ENCODE peak calls at places on chromosomes 2 and 18, in four cellular contexts. One of them, this sample, is unnamed.

GRCh38 chr2:55045685-55046221 is 4.5 kb downstream of the RTN4 start:
- DNase-seq in H1: no peak
- DNase-seq in stomach: no peak
- DNase-seq in spleen: no peak
- DNase-seq in this sample: no peak

GRCh38 chr2:235613671-235614070 is 119.8 kb downstream of the AGAP1 start:
- DNase-seq in stomach: no peak
- DNase-seq in H1: no peak
- DNase-seq in spleen: no peak
- DNase-seq in this sample: no peak

GRCh38 chr18:23506393-23506792 is 3.1 kb downstream of the RMC1 start:
- DNase-seq in stomach: no peak
- DNase-seq in spleen: no peak
- DNase-seq in H1: no peak
- DNase-seq in this sample: no peak

GRCh38 chr2:25838152-25838756 is 40.0 kb downstream of the ASXL2 start:
- DNase-seq in spleen: no peak
- DNase-seq in stomach: no peak
- DNase-seq in H1: no peak
- DNase-seq in this sample: no peak

GRCh38 chr18:63708650-63709049 is 5.9 kb downstream of the SERPINB11 start:
- DNase-seq in stomach: no peak
- DNase-seq in H1: no peak
- DNase-seq in spleen: no peak
- DNase-seq in this sample: peak

GRCh38 chr2:60550151-60550983 is 3.1 kb downstream of the BCL11A start:
- DNase-seq in stomach: peak
- DNase-seq in spleen: peak
- DNase-seq in H1: no peak
- DNase-seq in this sample: peak

GRCh38 chr2:179050735-179051134 is 798 bp upstream of the CCDC141 start:
- DNase-seq in stomach: no peak
- DNase-seq in spleen: no peak
- DNase-seq in H1: no peak
- DNase-seq in this sample: no peak

GRCh38 chr18:500556-501405 is at the start of gene COLEC12:
- DNase-seq in spleen: no peak
- DNase-seq in stomach: no peak
- DNase-seq in H1: no peak
- DNase-seq in this sample: no peak

GRCh38 chr2:127086800-127087737 is 19.9 kb downstream of the BIN1 start:
- DNase-seq in spleen: peak
- DNase-seq in H1: no peak
- DNase-seq in stomach: peak
- DNase-seq in this sample: peak

GRCh38 chr2:119756837-119757236 is 2.9 kb upstream of the PTPN4 start:
- DNase-seq in stomach: peak
- DNase-seq in spleen: no peak
- DNase-seq in H1: no peak
- DNase-seq in this sample: peak

GRCh38 chr18:74507120-74507881 is 11.1 kb downstream of the CNDP2 start:
- DNase-seq in spleen: peak
- DNase-seq in stomach: peak
- DNase-seq in H1: no peak
- DNase-seq in this sample: no peak

GRCh38 chr2:227164745-227165350 is 424 bp downstream of the COL4A3 start:
- DNase-seq in H1: no peak
- DNase-seq in stomach: peak
- DNase-seq in spleen: peak
- DNase-seq in this sample: no peak

GRCh38 chr2:161981679-161982300 is 92.2 kb downstream of the DPP4 start:
- DNase-seq in stomach: no peak
- DNase-seq in spleen: no peak
- DNase-seq in H1: no peak
- DNase-seq in this sample: no peak

GRCh38 chr18:72180689-72181088 is 363.5 kb downstream of the CBLN2 start:
- DNase-seq in spleen: no peak
- DNase-seq in H1: no peak
- DNase-seq in stomach: no peak
- DNase-seq in this sample: no peak

DNA sequence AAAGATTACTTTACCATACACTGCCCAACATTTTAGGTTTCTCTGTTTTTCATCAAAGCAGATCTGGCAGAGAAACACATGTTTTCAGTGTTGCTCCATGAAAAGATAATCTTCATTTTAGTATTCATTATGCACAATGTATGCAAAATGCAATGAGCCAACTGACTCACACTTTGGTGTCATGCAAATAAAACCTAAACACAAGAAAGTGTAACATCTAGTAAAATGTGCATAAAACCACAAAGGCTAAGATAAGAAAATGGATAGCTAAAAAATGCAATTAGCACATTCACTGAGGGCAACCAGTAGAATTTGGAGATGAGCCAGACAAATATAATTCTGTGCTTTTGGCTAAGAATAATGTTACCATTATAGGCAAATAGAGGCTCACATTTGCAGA is 203.5 kb upstream of the UBE2E3 start:
- DNase-seq in stomach: no peak
- DNase-seq in H1: no peak
- DNase-seq in spleen: no peak
- DNase-seq in this sample: no peak
- TF ChIP-seq POLR2AphosphoS5 in stomach: no peak
- TF ChIP-seq POLR2AphosphoS5 in H1: no peak
- TF ChIP-seq POLR2AphosphoS5 in spleen: no peak
- TF ChIP-seq POLR2AphosphoS5 in this sample: no peak

GRCh38 chr2:52968043-52968442 is 799.6 kb upstream of the CHAC2 start:
- DNase-seq in spleen: no peak
- DNase-seq in stomach: no peak
- DNase-seq in H1: no peak
- DNase-seq in this sample: no peak
- TF ChIP-seq POLR2AphosphoS5 in spleen: no peak
- TF ChIP-seq POLR2AphosphoS5 in stomach: no peak
- TF ChIP-seq POLR2AphosphoS5 in H1: no peak
- TF ChIP-seq POLR2AphosphoS5 in this sample: no peak

GRCh38 chr18:62450175-62450545 is 72.7 kb upstream of the ZCCHC2 start:
- DNase-seq in H1: no peak
- DNase-seq in spleen: no peak
- DNase-seq in stomach: no peak
- DNase-seq in this sample: no peak

GRCh38 chr18:62449490-62450104 is 73.2 kb upstream of the ZCCHC2 start:
- DNase-seq in stomach: no peak
- DNase-seq in H1: no peak
- DNase-seq in spleen: no peak
- DNase-seq in this sample: no peak

GRCh38 chr18:62448426-62448825 is 74.4 kb upstream of the ZCCHC2 start:
- DNase-seq in H1: no peak
- DNase-seq in stomach: no peak
- DNase-seq in spleen: no peak
- DNase-seq in this sample: no peak

GRCh38 chr18:62452280-62452824 is 70.5 kb upstream of the ZCCHC2 start:
- DNase-seq in spleen: no peak
- DNase-seq in stomach: no peak
- DNase-seq in H1: no peak
- DNase-seq in this sample: no peak

GRCh38 chr18:62450546-62451395 is 72.1 kb upstream of the ZCCHC2 start:
- DNase-seq in spleen: peak
- DNase-seq in H1: no peak
- DNase-seq in stomach: peak
- DNase-seq in this sample: peak
- TF ChIP-seq POLR2AphosphoS5 in spleen: peak
- TF ChIP-seq POLR2AphosphoS5 in H1: no peak
- TF ChIP-seq POLR2AphosphoS5 in stomach: no peak
- TF ChIP-seq POLR2AphosphoS5 in this sample: peak

DNA sequence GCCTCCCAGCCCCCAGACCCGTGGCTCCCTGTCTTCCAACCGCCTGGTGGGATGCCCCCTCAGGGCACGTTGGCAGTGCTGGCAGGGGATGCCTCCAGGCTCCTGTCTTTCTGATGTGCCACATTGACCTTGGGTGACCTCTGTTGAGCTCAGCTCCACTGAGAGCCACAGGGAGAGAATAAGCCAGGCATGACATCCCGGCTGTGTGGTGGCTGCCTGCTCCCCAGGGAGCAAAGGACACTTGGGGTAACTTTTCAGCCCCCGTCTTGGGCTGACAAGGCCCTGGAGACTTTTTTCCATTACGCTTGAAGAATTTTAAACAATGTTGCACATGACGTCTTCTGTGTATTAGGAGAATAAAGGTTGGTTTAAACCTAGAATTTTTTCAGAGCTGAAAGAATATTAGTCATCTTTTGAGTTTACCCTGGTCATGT is 246.0 kb downstream of the TSN start:
- DNase-seq in H1: no peak
- DNase-seq in spleen: no peak
- DNase-seq in stomach: no peak
- DNase-seq in this sample: no peak
- TF ChIP-seq POLR2AphosphoS5 in H1: no peak
- TF ChIP-seq POLR2AphosphoS5 in spleen: no peak
- TF ChIP-seq POLR2AphosphoS5 in stomach: no peak
- TF ChIP-seq POLR2AphosphoS5 in this sample: no peak

GRCh38 chr2:225108805-225109204 is 66.5 kb upstream of the DOCK10 start:
- DNase-seq in spleen: no peak
- DNase-seq in H1: no peak
- DNase-seq in stomach: no peak
- DNase-seq in this sample: no peak

GRCh38 chr2:225103737-225104141 is 61.5 kb upstream of the DOCK10 start:
- DNase-seq in stomach: no peak
- DNase-seq in spleen: no peak
- DNase-seq in H1: no peak
- DNase-seq in this sample: peak

GRCh38 chr2:225104321-225104720 is 62.1 kb upstream of the DOCK10 start:
- DNase-seq in stomach: no peak
- DNase-seq in H1: no peak
- DNase-seq in spleen: no peak
- DNase-seq in this sample: peak

GRCh38 chr2:225100856-225101294 is 58.6 kb upstream of the DOCK10 start:
- DNase-seq in stomach: no peak
- DNase-seq in spleen: no peak
- DNase-seq in H1: no peak
- DNase-seq in this sample: peak

DNA sequence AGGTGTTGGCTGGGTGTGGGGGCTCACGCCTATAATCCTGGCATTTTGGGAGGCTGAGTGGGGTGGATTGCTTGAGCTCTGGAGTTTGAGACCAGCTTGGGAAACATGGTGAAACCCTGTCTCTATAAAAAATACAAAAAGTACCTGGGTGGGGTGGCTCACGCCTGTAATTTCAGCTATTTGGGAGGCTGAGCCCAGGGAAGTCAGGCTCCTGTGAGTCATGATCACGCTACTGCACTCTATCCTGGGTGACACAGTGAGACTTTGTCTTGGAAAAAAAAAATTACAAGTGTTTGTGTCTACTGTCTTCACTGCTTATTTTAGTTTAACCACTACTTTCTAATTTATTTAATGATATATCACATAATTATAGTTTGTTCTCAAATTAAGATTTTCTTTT is 62.7 kb upstream of the DOCK10 start:
- DNase-seq in stomach: no peak
- DNase-seq in H1: no peak
- DNase-seq in spleen: no peak
- DNase-seq in this sample: no peak
- TF ChIP-seq POLR2AphosphoS5 in stomach: no peak
- TF ChIP-seq POLR2AphosphoS5 in H1: no peak
- TF ChIP-seq POLR2AphosphoS5 in spleen: no peak
- TF ChIP-seq POLR2AphosphoS5 in this sample: no peak

DNA sequence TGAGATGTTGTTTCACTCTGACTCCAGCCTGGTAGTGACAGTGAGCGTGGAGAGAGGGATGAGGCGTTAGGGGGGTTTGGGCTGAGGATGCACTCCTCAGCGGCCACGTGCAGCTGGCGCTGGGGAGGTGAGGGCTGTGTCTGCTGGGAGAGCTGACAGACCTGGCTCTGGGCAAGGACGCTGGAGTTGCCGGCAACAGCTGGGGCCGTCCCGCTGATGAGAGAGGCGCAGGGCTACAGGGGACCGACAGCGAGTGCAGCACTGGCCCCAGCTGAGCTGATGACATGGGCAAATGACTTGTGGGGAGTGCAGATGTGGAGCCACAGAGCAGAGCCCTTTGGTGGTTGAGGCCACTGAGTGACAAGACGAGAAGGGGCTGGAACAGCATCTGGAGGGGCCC is 38.4 kb downstream of the COA5 start:
- DNase-seq in H1: no peak
- DNase-seq in stomach: no peak
- DNase-seq in spleen: no peak
- DNase-seq in this sample: no peak
- TF ChIP-seq POLR2AphosphoS5 in H1: no peak
- TF ChIP-seq POLR2AphosphoS5 in stomach: no peak
- TF ChIP-seq POLR2AphosphoS5 in spleen: no peak
- TF ChIP-seq POLR2AphosphoS5 in this sample: no peak

GRCh38 chr2:175156534-175156933 is 11.5 kb downstream of the ATF2 start:
- DNase-seq in spleen: no peak
- DNase-seq in H1: no peak
- DNase-seq in stomach: no peak
- DNase-seq in this sample: peak

GRCh38 chr2:175164235-175164634 is 3.8 kb downstream of the ATF2 start:
- DNase-seq in H1: no peak
- DNase-seq in spleen: no peak
- DNase-seq in stomach: no peak
- DNase-seq in this sample: no peak

GRCh38 chr2:175154670-175155082 is 13.3 kb downstream of the ATF2 start:
- DNase-seq in spleen: no peak
- DNase-seq in H1: no peak
- DNase-seq in stomach: no peak
- DNase-seq in this sample: no peak

GRCh38 chr2:175158894-175159293 is 9.1 kb downstream of the ATF2 start:
- DNase-seq in H1: no peak
- DNase-seq in stomach: no peak
- DNase-seq in spleen: no peak
- DNase-seq in this sample: no peak
- TF ChIP-seq POLR2AphosphoS5 in H1: no peak
- TF ChIP-seq POLR2AphosphoS5 in stomach: no peak
- TF ChIP-seq POLR2AphosphoS5 in spleen: no peak
- TF ChIP-seq POLR2AphosphoS5 in this sample: no peak

GRCh38 chr2:47193607-47194006 is 38.5 kb upstream of the STPG4 start:
- DNase-seq in spleen: no peak
- DNase-seq in stomach: no peak
- DNase-seq in H1: no peak
- DNase-seq in this sample: no peak
- TF ChIP-seq POLR2AphosphoS5 in spleen: no peak
- TF ChIP-seq POLR2AphosphoS5 in stomach: no peak
- TF ChIP-seq POLR2AphosphoS5 in H1: no peak
- TF ChIP-seq POLR2AphosphoS5 in this sample: no peak

This sample was measured in endothelial cell of umbilical vein.